ENCODE peak calls at places on chromosomes 12 and 14, in eight cellular contexts. V, F, I, M, J, K, A and C are unnamed samples.

GRCh38 chr14:75323571-75323970 is 44.9 kb downstream of the FOS start:
- DNase-seq in A (no peak), V (no peak), K (no peak), J (no peak), I (peak; percentile 27), M (no peak), F (no peak), C (no peak)

GRCh38 chr14:100620437-100621100 is 33.4 kb upstream of the BEGAIN start:
- DNase-seq in M (no peak), J (peak; percentile 40), A (no peak), I (no peak), V (no peak), F (peak; percentile 5), K (no peak), C (peak; percentile 7)

GRCh38 chr14:51006781-51007211 is 62.5 kb upstream of the PYGL start:
- DNase-seq in J (peak; percentile 72), F (no peak), M (peak; percentile 73), I (peak; percentile 58), A (no peak), K (no peak), V (no peak), C (peak; percentile 46)

GRCh38 chr12:120115692-120116442 is 686 bp downstream of the RAB35 start:
- DNase-seq in I (peak; percentile 26), K (no peak), M (no peak), J (no peak), V (peak; percentile 28), F (peak; percentile 53), A (no peak), C (no peak)

GRCh38 chr14:50395448-50395847 is 1.2 kb downstream of the CDKL1 start:
- DNase-seq in I (no peak), V (peak; percentile 70), J (peak; percentile 76), M (peak; percentile 76), K (peak; percentile 67), F (peak; percentile 29), A (no peak), C (peak; percentile 51)

GRCh38 chr12:57726151-57726883 is 12.2 kb downstream of the AGAP2 start:
- DNase-seq in K (peak; percentile 85), J (peak; percentile 91), F (peak; percentile 87), I (peak; percentile 76), M (peak; percentile 92), A (peak; percentile 74), V (peak; percentile 75), C (peak; percentile 84)

GRCh38 chr12:46555379-46555778 is 182.8 kb upstream of the SLC38A2 start:
- DNase-seq in I (peak; percentile 94), A (no peak), K (no peak), V (no peak), F (no peak), M (no peak), J (no peak), C (no peak)

GRCh38 chr14:35430459-35431199 is 26.1 kb upstream of the NFKBIA start:
- DNase-seq in M (no peak), J (no peak), F (no peak), I (no peak), K (no peak), V (no peak), A (no peak), C (no peak)

GRCh38 chr12:109645194-109645593 is 68.4 kb upstream of the FAM222A start:
- DNase-seq in A (no peak), F (no peak), M (no peak), V (no peak), I (no peak), K (no peak), J (no peak), C (no peak)

GRCh38 chr14:61041704-61042103 is 60.7 kb downstream of the SLC38A6 start:
- DNase-seq in J (no peak), I (no peak), V (no peak), M (no peak), K (no peak), F (no peak), A (no peak), C (no peak)

GRCh38 chr12:22729898-22730443 is 105.0 kb downstream of the ETNK1 start:
- DNase-seq in I (peak; percentile 80), F (no peak), A (no peak), K (no peak), M (no peak), V (no peak), J (no peak), C (no peak)

GRCh38 chr12:29054790-29055663 is 94.1 kb upstream of the FAR2 start:
- DNase-seq in M (no peak), I (no peak), A (no peak), J (no peak), V (no peak), K (no peak), F (no peak), C (no peak)

GRCh38 chr14:50312734-50313054 is 570 bp downstream of the DMAC2L start:
- DNase-seq in M (no peak), A (no peak), J (no peak), F (no peak), V (no peak), K (no peak), I (no peak), C (no peak)

DNA sequence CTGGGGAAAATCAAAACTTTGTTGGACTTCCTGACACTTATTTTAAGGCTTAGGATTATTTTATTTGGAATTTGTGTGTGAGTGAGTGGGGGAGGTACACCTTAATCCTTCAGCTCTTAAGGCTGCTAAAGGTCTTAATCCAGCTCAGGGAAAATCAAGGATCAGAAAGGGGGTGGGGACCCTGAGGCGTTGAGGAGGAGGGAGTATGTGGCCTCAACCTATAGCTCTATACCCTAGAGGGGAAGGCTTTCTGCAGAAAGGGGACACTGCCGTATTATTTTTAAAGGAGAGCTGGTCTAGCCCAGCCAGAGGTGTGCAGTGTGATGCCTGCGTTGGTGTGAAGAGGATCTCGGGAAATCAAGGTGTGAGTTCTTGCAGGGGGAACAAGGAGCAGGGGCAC is 20.0 kb downstream of the IRF2BPL start:
- DNase-seq in K (no peak), M (no peak), F (no peak), A (no peak), J (no peak), V (no peak), I (no peak), C (no peak)
- H3K27ac ChIP-seq in K (peak overlapping the region; percentile 69), M (peak overlapping the region; percentile 59), F (peak overlapping the region; percentile 80), A (peak overlapping the region; percentile 13), J (peak overlapping the region; percentile 69), V (peak overlapping the region; percentile 19), I (no peak overlapping the region), C (peak overlapping the region; percentile 75)

DNA sequence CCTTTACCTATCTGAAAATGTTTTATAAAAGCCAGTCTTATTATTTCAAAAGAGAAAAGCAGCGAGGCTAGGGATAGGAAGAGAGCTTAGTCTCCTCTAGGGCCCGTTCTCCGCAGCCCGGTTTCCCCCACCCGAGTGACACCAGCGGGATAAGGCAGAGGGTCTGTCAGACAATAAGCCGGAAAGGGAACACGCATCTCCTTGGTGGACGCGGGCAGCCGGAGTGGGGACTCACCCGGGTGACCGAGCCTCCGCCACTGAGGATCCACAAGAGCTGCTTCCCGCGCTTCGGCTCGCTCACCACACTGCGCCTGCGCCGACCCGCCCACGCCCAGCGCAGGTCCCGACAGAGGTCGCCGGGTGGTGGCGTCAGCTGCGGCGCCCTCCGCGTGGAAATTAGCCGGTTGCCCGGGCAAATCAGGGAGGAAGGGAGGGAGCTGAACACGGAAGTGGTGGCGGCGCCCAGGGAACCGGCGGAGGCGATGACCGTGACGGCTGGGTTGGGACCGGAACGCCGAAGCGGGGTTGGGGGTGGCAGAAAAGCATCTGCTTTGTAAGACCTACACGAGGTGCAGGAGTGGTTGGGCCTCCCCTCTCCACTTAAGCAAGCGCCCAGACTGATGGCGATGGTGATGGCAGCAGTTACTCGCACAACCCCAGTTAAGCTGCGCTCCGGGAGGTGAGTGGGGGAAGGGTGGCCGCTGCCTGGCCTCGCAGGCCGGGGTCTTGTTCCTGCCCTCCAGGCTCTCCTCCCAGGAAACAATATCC is at the start of the genes SOCS4 and WDHD1:
- DNase-seq in J (peak; percentile 96), K (peak; percentile 93), I (peak; percentile 88), V (peak; percentile 90), M (peak; percentile 97), A (peak; percentile 96), F (peak; percentile 97), C (peak; percentile 94)
- TF ChIP-seq POLR2A in J (peak; percentile 61), K (no peak), I (peak; percentile 85), V (peak; percentile 74), M (peak; percentile 70), A (peak; percentile 9), F (peak; percentile 92), C (peak; percentile 61)

GRCh38 chr14:86712176-86712575 is 1182.2 kb downstream of the FLRT2 start:
- DNase-seq in M (no peak), K (no peak), F (no peak), I (peak; percentile 11), V (no peak), A (no peak), J (no peak), C (no peak)
- H3K27me3 ChIP-seq in M (no peaks in the 10 kb centered on the region), K (no peaks in the 10 kb centered on the region), F (no peaks in the 10 kb centered on the region), I (no peaks in the 10 kb centered on the region), V (no peaks in the 10 kb centered on the region), A (no peaks in the 10 kb centered on the region), J (no peaks in the 10 kb centered on the region), C (no peaks in the 10 kb centered on the region)

GRCh38 chr12:91179315-91179714 is 3.3 kb downstream of the DCN start:
- DNase-seq in I (peak; percentile 21), A (no peak), F (no peak), J (no peak), M (no peak), V (no peak), K (no peak), C (peak; percentile 34)
- H3K27ac ChIP-seq in I (peak overlapping the region; percentile 99), A (no peak overlapping the region), F (peak overlapping the region; percentile 58), J (peak overlapping the region; percentile 75), M (peak overlapping the region; percentile 79), V (peak overlapping the region; percentile 89), K (peak overlapping the region; percentile 93), C (peak overlapping the region; percentile 87)

DNA sequence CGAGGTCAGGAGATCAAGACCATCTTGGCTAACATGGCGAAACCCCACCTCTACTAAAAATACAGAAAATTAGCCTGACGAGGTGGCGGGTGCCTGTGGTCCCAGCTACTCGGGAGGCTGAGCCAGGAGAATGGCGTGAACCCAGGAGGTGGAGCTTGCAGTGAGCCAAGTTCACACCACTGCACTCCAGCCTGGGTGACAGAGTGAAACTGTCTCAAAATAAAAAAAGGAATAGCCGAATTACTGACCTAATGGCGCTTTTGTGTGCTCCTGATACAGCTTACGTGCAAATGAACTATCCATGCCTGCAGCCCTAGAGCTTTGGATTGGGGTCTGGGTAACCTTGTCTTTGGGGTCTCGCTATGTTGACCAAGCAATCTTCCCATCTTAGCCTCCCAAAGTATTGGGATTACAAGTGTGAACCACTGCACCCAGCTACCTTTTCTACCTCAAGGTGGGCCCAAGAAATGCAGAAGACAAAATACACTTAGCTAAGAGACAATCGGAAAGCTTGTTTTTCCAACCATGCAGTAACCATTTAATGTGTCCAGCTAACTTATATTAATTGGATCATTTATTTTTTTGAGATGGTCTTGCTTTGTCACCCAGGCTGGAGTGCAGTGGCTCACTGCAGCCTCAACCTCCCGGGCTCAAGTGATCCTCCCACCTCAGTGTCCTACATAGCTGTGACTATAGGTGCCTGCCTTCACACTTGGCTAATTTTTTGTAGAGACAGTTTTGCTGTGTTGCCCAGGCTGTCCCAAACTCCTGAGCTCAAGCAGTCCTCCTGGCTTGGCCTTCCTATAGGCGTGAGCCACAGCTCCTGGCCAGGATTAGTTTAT is 5.5 kb downstream of the PABPN1 start:
- DNase-seq in A (no peak), V (no peak), F (no peak), I (no peak), J (no peak), M (no peak), K (no peak), C (no peak)
- TF ChIP-seq POLR2A in A (no peak), V (no peak), F (no peak), I (peak; percentile 26), J (no peak), M (no peak), K (no peak), C (no peak)